ENCODE peak calls at places on chromosomes 3 and 15, in five cellular contexts. Q, Z, L, C and R are unnamed samples.
A peak's percentile ranks its signal among the peaks of the same experiment; 100 is the strongest.

GRCh38 chr15:79608041-79608440 is 175.9 kb downstream of the MINAR1 start:
- DNase-seq in Q (no peak), Z (no peak), L (no peak), C (no peak), R (no peak)

GRCh38 chr3:195246608-195247007 is 24.4 kb downstream of the XXYLT1 start:
- DNase-seq in Q (no peak), Z (no peak), L (no peak), C (no peak), R (no peak)

GRCh38 chr3:3110299-3110630 is at the start of gene IL5RA:
- DNase-seq in Q (no peak), Z (peak; percentile 31), L (no peak), C (no peak), R (no peak)

GRCh38 chr3:8625991-8626390 is 18.6 kb downstream of the SSUH2 start:
- DNase-seq in Q (no peak), Z (peak; percentile 42), L (peak; percentile 44), C (no peak), R (no peak)

GRCh38 chr3:187112934-187113793 is 26.1 kb downstream of the RPL39L start:
- DNase-seq in Q (no peak), Z (peak; percentile 63), L (peak; percentile 67), C (no peak), R (peak; percentile 63)

GRCh38 chr3:4744405-4745239 is 234.6 kb upstream of the BHLHE40 start:
- DNase-seq in Q (no peak), Z (peak; percentile 63), L (peak; percentile 34), C (no peak), R (no peak)

GRCh38 chr3:187567026-187567425 is 103.2 kb downstream of the SST start:
- DNase-seq in Q (no peak), Z (peak; percentile 58), L (no peak), C (no peak), R (peak; percentile 54)

GRCh38 chr3:156433138-156433537 is 121.8 kb downstream of the SSR3 start:
- DNase-seq in Q (no peak), Z (peak; percentile 64), L (no peak), C (no peak), R (no peak)

GRCh38 chr15:88476635-88477038 is 9.1 kb downstream of the MRPS11 start:
- DNase-seq in Q (no peak), Z (peak; percentile 57), L (peak; percentile 72), C (peak; percentile 23), R (peak; percentile 49)

GRCh38 chr3:159196316-159196715 is 394.5 kb downstream of the MFSD1 start:
- DNase-seq in Q (no peak), Z (peak; percentile 11), L (peak; percentile 67), C (no peak), R (no peak)

GRCh38 chr15:65986416-65986815 is 117.1 kb downstream of the RAB11A start:
- DNase-seq in Q (peak; percentile 72), Z (no peak), L (no peak), C (no peak), R (no peak)

GRCh38 chr3:173688216-173688842 is 290.8 kb downstream of the NLGN1 start:
- DNase-seq in Q (peak; percentile 28), Z (peak; percentile 21), L (peak; percentile 18), C (no peak), R (no peak)

GRCh38 chr3:12706504-12707253 is 42.8 kb upstream of the RAF1 start:
- DNase-seq in Q (no peak), Z (peak; percentile 79), L (peak; percentile 80), C (no peak), R (peak; percentile 91)

GRCh38 chr3:82163907-82164520 is 402.6 kb upstream of the GBE1 start:
- DNase-seq in Q (no peak), Z (peak; percentile 68), L (peak; percentile 45), C (no peak), R (peak; percentile 6)

GRCh38 chr15:94306700-94307650 is 75.6 kb downstream of the MCTP2 start:
- DNase-seq in Q (peak; percentile 54), Z (peak; percentile 28), L (no peak), C (no peak), R (peak; percentile 75)

GRCh38 chr15:77632760-77633133 is at the start of gene LINGO1:
- DNase-seq in Q (no peak), Z (peak; percentile 14), L (peak; percentile 34), C (no peak), R (no peak)

GRCh38 chr3:147420361-147421183 is 11.4 kb downstream of the ZIC1 start:
- DNase-seq in Q (no peak), Z (no peak), L (no peak), C (no peak), R (no peak)

GRCh38 chr3:14521611-14522010 is 18.5 kb downstream of the GRIP2 start:
- DNase-seq in Q (no peak), Z (no peak), L (no peak), C (no peak), R (no peak)

GRCh38 chr3:108420926-108421325 is 89.5 kb downstream of the MYH15 start:
- DNase-seq in Q (peak; percentile 41), Z (peak; percentile 87), L (peak; percentile 84), C (peak; percentile 57), R (peak; percentile 85)

GRCh38 chr15:81886586-81886985 is 159.2 kb downstream of the MEX3B start:
- DNase-seq in Q (no peak), Z (peak; percentile 33), L (no peak), C (no peak), R (peak; percentile 71)

GRCh38 chr3:134630506-134630905 is 20.3 kb downstream of the KY start:
- DNase-seq in Q (no peak), Z (peak; percentile 65), L (peak; percentile 47), C (no peak), R (no peak)

GRCh38 chr3:125231895-125232294 is 19.3 kb upstream of the SLC12A8 start:
- DNase-seq in Q (peak; percentile 56), Z (peak; percentile 83), L (peak; percentile 65), C (peak; percentile 29), R (peak; percentile 24)

GRCh38 chr3:162507397-162507796 is 1010.8 kb downstream of the OTOL1 start:
- DNase-seq in Q (no peak), Z (peak; percentile 24), L (peak; percentile 10), C (no peak), R (no peak)

GRCh38 chr15:60340207-60340921 is 57.4 kb downstream of the ANXA2 start:
- DNase-seq in Q (no peak), Z (peak; percentile 33), L (peak; percentile 53), C (no peak), R (peak; percentile 50)
- TF ChIP-seq CTCF in Q (peak; percentile 6), Z (peak; percentile 31), L (no peak), C (peak; percentile 8), R (no peak)

GRCh38 chr3:192336286-192336685 is 391.1 kb downstream of the FGF12 start:
- DNase-seq in Q (no peak), Z (no peak), L (no peak), C (no peak), R (peak; percentile 6)
- TF ChIP-seq CTCF in Q (no peak), Z (no peak), L (no peak), C (no peak), R (no peak)

GRCh38 chr15:35321926-35322325 is 224.0 kb downstream of the DPH6 start:
- DNase-seq in Q (no peak), Z (no peak), L (no peak), C (no peak), R (no peak)

GRCh38 chr15:35317217-35317616 is 228.7 kb downstream of the DPH6 start:
- DNase-seq in Q (no peak), Z (no peak), L (no peak), C (no peak), R (no peak)

GRCh38 chr15:35320158-35320780 is 225.7 kb downstream of the DPH6 start:
- DNase-seq in Q (no peak), Z (no peak), L (no peak), C (no peak), R (no peak)

GRCh38 chr15:35320911-35321310 is 225.1 kb downstream of the DPH6 start:
- DNase-seq in Q (no peak), Z (no peak), L (no peak), C (no peak), R (no peak)

DNA sequence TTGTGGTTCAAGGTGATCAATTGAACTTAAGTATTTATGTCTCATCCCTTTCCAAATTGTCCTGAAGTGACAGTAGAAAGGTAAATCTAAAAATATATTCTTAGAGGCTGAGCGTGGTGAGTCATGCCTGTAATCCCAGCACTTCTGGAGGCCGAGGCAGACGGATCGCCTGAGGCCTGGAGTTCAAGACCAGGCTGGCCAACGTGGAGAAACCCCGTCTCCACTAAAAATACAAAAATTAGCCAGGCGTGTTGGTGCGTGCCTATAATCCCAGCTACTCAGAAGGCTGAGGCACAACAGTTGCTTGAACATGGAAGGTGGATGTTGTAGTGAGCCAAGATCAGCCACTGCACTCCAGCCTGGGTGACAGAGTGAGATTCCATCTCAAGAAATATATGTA is 226.6 kb downstream of the DPH6 start:
- DNase-seq in Q (no peak), Z (no peak), L (no peak), C (no peak), R (peak; percentile 67)
- TF ChIP-seq CTCF in Q (no peak), Z (no peak), L (no peak), C (no peak), R (no peak)

GRCh38 chr15:60005352-60006202 is 1.5 kb downstream of the FOXB1 start:
- DNase-seq in Q (no peak), Z (no peak), L (no peak), C (no peak), R (no peak)

GRCh38 chr15:60003243-60004018 is 680 bp upstream of the FOXB1 start:
- DNase-seq in Q (no peak), Z (no peak), L (no peak), C (no peak), R (no peak)

GRCh38 chr15:60004846-60005351 is 788 bp downstream of the FOXB1 start:
- DNase-seq in Q (no peak), Z (no peak), L (peak; percentile 41), C (no peak), R (no peak)

GRCh38 chr15:60002528-60003218 is 1.4 kb upstream of the FOXB1 start:
- DNase-seq in Q (no peak), Z (no peak), L (no peak), C (no peak), R (no peak)

GRCh38 chr15:60004019-60004845 is at the start of gene FOXB1:
- DNase-seq in Q (no peak), Z (no peak), L (no peak), C (no peak), R (no peak)
- TF ChIP-seq CTCF in Q (no peak), Z (no peak), L (no peak), C (no peak), R (no peak)

GRCh38 chr15:48939686-48940085 is 24.0 kb downstream of the SHC4 start:
- DNase-seq in Q (peak; percentile 56), Z (peak; percentile 98), L (peak; percentile 95), C (peak; percentile 93), R (peak; percentile 90)
- TF ChIP-seq CTCF in Q (no peak), Z (no peak), L (no peak), C (no peak), R (no peak)